ENCODE peak calls at places on chromosomes 1 and 21, in five cellular contexts. D is fibroblast of mammary gland, P is activated gamma-delta T cell treated with Interleukin-2 at 50 U/mL for 16 hours, I is lower leg skin, Y is adrenal gland. A is an unnamed sample.

GRCh38 chr1:153608089-153608672 is 4.8 kb downstream of the S100A16 start:
- DNase-seq in D (no peak), P (no peak), I (no peak), Y (no peak), A (no peak)

GRCh38 chr1:214637722-214638473 is 34.9 kb downstream of the CENPF start:
- DNase-seq in D (peak; percentile 74), P (no peak), I (no peak), Y (no peak), A (no peak)

GRCh38 chr21:25094695-25095094 is 512.6 kb downstream of the MRPL39 start:
- DNase-seq in D (no peak), P (no peak), I (no peak), Y (no peak), A (no peak)

GRCh38 chr1:213989071-213989739 is 1.4 kb downstream of the PROX1 start:
- DNase-seq in D (no peak), P (no peak), I (no peak), Y (peak; percentile 50), A (no peak)

GRCh38 chr21:33755354-33755753 is 113.1 kb downstream of the ITSN1 start:
- DNase-seq in D (no peak), P (no peak), I (no peak), Y (no peak), A (no peak)

GRCh38 chr1:43995984-43996732 is 4.8 kb downstream of the CCDC24 start:
- DNase-seq in D (no peak), P (no peak), I (no peak), Y (no peak), A (no peak)

GRCh38 chr1:229253170-229253974 is 17.5 kb upstream of the RAB4A start:
- DNase-seq in D (peak; percentile 83), P (no peak), I (no peak), Y (no peak), A (no peak)

GRCh38 chr21:17783003-17783402 is 36.2 kb downstream of the C21orf91 start:
- DNase-seq in D (no peak), P (no peak), I (no peak), Y (no peak), A (no peak)

GRCh38 chr1:156658945-156659574 is 17.1 kb downstream of the BCAN start:
- DNase-seq in D (no peak), P (no peak), I (no peak), Y (no peak), A (no peak)

GRCh38 chr1:110004583-110004982 is 20.0 kb downstream of the AHCYL1 start:
- DNase-seq in D (no peak), P (no peak), I (no peak), Y (no peak), A (no peak)

GRCh38 chr1:56185493-56185892 is 393.9 kb downstream of the PLPP3 start:
- DNase-seq in D (no peak), P (no peak), I (no peak), Y (no peak), A (no peak)

GRCh38 chr1:209057083-209057482 is 526.4 kb upstream of the CAMK1G start:
- DNase-seq in D (no peak), P (no peak), I (no peak), Y (no peak), A (no peak)

GRCh38 chr1:218383681-218384080 is 38.5 kb downstream of the TGFB2 start:
- DNase-seq in D (peak; percentile 12), P (no peak), I (no peak), Y (no peak), A (no peak)

GRCh38 chr1:168774241-168774640 is 45.2 kb upstream of the DPT start:
- DNase-seq in D (peak; percentile 87), P (no peak), I (no peak), Y (no peak), A (no peak)

GRCh38 chr1:85584923-85585322 is 4.4 kb downstream of the CCN1 start:
- DNase-seq in D (peak; percentile 75), P (no peak), I (no peak), Y (no peak), A (no peak)

GRCh38 chr21:44455524-44456206 is 355 bp downstream of the LRRC3 start:
- DNase-seq in D (peak; percentile 33), P (no peak), I (no peak), Y (peak; percentile 60), A (no peak)

GRCh38 chr21:15631342-15631741 is 98.4 kb upstream of the USP25 start:
- DNase-seq in D (peak; percentile 72), P (no peak), I (no peak), Y (no peak), A (no peak)

GRCh38 chr1:201191723-201192477 is 1.3 kb downstream of the IGFN1 start:
- DNase-seq in D (peak; percentile 99), P (no peak), I (no peak), Y (no peak), A (no peak)

GRCh38 chr1:232629250-232630046 is 485 bp downstream of the SIPA1L2 start:
- DNase-seq in D (peak; percentile 3), P (peak; percentile 4), I (peak; percentile 29), Y (peak; percentile 35), A (no peak)

GRCh38 chr1:166839600-166840308 is 479 bp downstream of the POGK start:
- DNase-seq in D (peak; percentile 25), P (peak; percentile 49), I (peak; percentile 36), Y (peak; percentile 56), A (no peak)

GRCh38 chr1:232334811-232335210 is 295.1 kb downstream of the SIPA1L2 start:
- DNase-seq in D (no peak), P (no peak), I (peak; percentile 63), Y (no peak), A (no peak)

GRCh38 chr1:63674865-63675815 is 81.9 kb downstream of the PGM1 start:
- DNase-seq in D (peak; percentile 54), P (no peak), I (no peak), Y (no peak), A (no peak)

GRCh38 chr1:6727535-6727934 is 25.9 kb upstream of the DNAJC11 start:
- DNase-seq in D (peak; percentile 61), P (peak; percentile 59), I (peak; percentile 41), Y (peak; percentile 68), A (no peak)

GRCh38 chr1:200242379-200243041 is 167.3 kb downstream of the ZNF281 start:
- DNase-seq in D (no peak), P (no peak), I (no peak), Y (peak; percentile 24), A (no peak)

GRCh38 chr1:246566808-246567154 is 525 bp downstream of the CNST start:
- DNase-seq in D (peak; percentile 25), P (no peak), I (no peak), Y (no peak), A (no peak)

GRCh38 chr1:156805766-156806511 is 10.7 kb downstream of the SH2D2A start:
- DNase-seq in D (peak; percentile 96), P (no peak), I (peak; percentile 58), Y (no peak), A (no peak)

GRCh38 chr1:112423207-112423606 is 27.2 kb downstream of the CTTNBP2NL start:
- DNase-seq in D (no peak), P (no peak), I (no peak), Y (no peak), A (no peak)

GRCh38 chr1:235290740-235291502 is 37.1 kb downstream of the ARID4B start:
- DNase-seq in D (no peak), P (no peak), I (no peak), Y (no peak), A (no peak)

A was measured in esophagus muscularis mucosa.